ENCODE peak calls at places on chromosome 12, in nine cellular contexts. J is adrenal gland, N is ovary, E is stomach, X is IMR-90, W is uterus, U is transverse colon, M is K562, V is testis. G is an unnamed sample.

GRCh38 chr12:92582466-92582865 is 120.3 kb upstream of the PLEKHG7 start:
- DNase-seq in J (no peak), V (no peak), U (no peak), N (no peak), E (no peak), W (no peak), X (no peak), M (no peak), G (no peak)

GRCh38 chr12:115456946-115457689 is 773.1 kb upstream of the TBX3 start:
- DNase-seq in E (no peak), X (no peak), V (no peak), J (no peak), N (no peak), M (no peak), W (no peak), U (no peak), G (no peak)

GRCh38 chr12:2129076-2129475 is 76.3 kb downstream of the CACNA1C start:
- DNase-seq in J (peak; percentile 64), U (no peak), V (no peak), W (no peak), M (no peak), X (peak; percentile 75), E (no peak), N (no peak), G (no peak)

GRCh38 chr12:128815779-128816642 is 7.7 kb downstream of the SLC15A4 start:
- DNase-seq in W (no peak), M (no peak), U (no peak), E (no peak), X (no peak), J (no peak), N (no peak), V (no peak), G (no peak)

GRCh38 chr12:5123921-5124320 is 80.2 kb downstream of the KCNA5 start:
- DNase-seq in W (no peak), V (no peak), J (no peak), M (no peak), E (no peak), X (peak; percentile 72), N (no peak), U (no peak), G (no peak)

GRCh38 chr12:62532333-62532732 is 65.7 kb downstream of the MON2 start:
- DNase-seq in W (no peak), E (no peak), V (no peak), M (no peak), U (no peak), N (no peak), J (no peak), X (no peak), G (no peak)

GRCh38 chr12:123436017-123436964 is at the start of gene RILPL2:
- DNase-seq in M (peak; percentile 87), V (peak; percentile 87), X (peak; percentile 65), W (peak; percentile 89), E (peak; percentile 91), U (peak; percentile 92), J (peak; percentile 92), N (peak; percentile 90), G (peak; percentile 90)

GRCh38 chr12:109967383-109968031 is 28.7 kb downstream of the GIT2 start:
- DNase-seq in N (no peak), U (no peak), V (no peak), M (no peak), W (no peak), E (no peak), J (peak; percentile 18), X (no peak), G (no peak)

GRCh38 chr12:58030566-58031279 is 89.4 kb downstream of the ATP23 start:
- DNase-seq in N (no peak), M (no peak), W (no peak), U (no peak), E (no peak), V (no peak), X (peak; percentile 4), J (no peak), G (no peak)

GRCh38 chr12:4701383-4701782 is 18.8 kb upstream of the GALNT8 start:
- DNase-seq in E (no peak), M (no peak), U (no peak), W (peak; percentile 60), N (peak; percentile 19), J (no peak), X (peak; percentile 4), V (no peak), G (no peak)

GRCh38 chr12:78085562-78086182 is 255.0 kb downstream of the NAV3 start:
- DNase-seq in W (no peak), J (no peak), N (no peak), U (no peak), M (no peak), V (no peak), E (no peak), X (peak; percentile 74), G (no peak)
- H3K27ac ChIP-seq in W (no peak overlapping the region), J (no peak overlapping the region), N (no peak overlapping the region), U (no peak overlapping the region), M (no peak overlapping the region), V (no peak overlapping the region), E (no peak overlapping the region), X (no peak overlapping the region), G (no peak overlapping the region)

GRCh38 chr12:27905285-27906126 is 67.0 kb downstream of the PTHLH start:
- DNase-seq in E (no peak), V (no peak), X (no peak), W (no peak), U (no peak), M (no peak), N (no peak), J (no peak), G (no peak)

GRCh38 chr12:27901959-27902358 is 70.6 kb downstream of the PTHLH start:
- DNase-seq in X (peak; percentile 44), M (no peak), J (no peak), W (no peak), U (no peak), N (no peak), E (no peak), V (no peak), G (no peak)

GRCh38 chr12:27899151-27899661 is 73.3 kb downstream of the PTHLH start:
- DNase-seq in U (no peak), J (no peak), V (no peak), W (no peak), E (no peak), M (no peak), N (no peak), X (peak; percentile 100), G (no peak)

GRCh38 chr12:27900920-27901879 is 71.3 kb downstream of the PTHLH start:
- DNase-seq in X (no peak), W (no peak), U (no peak), N (no peak), J (no peak), M (no peak), V (no peak), E (no peak), G (no peak)

DNA sequence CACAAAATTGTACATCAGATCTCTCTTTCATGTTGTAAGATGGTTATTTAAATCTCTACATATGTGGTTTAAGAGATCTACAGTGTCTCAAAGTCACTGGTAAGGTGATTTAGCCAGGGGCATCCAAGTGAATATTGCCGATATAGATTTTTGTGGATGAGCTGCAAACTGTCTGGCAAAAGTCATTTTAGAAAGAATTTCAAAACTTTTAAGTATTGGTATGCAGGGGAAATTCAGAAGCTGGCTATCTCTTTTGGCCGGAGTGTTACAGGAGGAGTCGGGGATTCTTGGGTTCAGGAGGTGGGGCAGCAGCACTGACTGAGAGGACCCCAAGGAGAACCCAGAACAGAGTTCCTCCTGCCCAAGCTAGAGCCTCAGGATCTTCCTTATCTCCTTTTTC is 69.9 kb downstream of the PTHLH start:
- DNase-seq in J (no peak), W (no peak), M (no peak), X (no peak), N (no peak), U (no peak), V (no peak), E (no peak), G (no peak)
- TF ChIP-seq POLR2A in J (no peak), W (no peak), M (no peak), X (no peak), N (no peak), U (no peak), V (no peak), E (no peak), G (no peak)

DNA sequence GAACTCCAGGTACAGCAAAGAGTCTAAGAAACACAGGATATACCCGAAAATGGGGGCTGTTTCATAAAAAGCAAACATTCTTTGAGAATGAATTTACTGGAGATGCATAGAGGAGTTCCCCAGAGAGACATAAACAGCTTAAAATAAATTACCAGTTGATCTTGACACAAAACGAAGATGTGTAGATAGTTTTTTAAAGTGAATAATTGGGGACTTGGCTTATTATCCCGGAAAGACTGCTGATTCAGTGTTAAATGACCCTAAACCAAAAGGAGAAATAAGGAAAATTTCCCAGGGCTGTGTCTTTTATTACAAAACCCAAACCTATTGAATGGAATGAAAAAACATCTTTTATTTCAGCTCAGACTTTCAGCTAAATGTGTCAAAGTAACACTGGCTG is 1052.8 kb upstream of the TMEM132C start:
- DNase-seq in U (no peak), V (no peak), J (no peak), X (no peak), W (no peak), N (no peak), M (no peak), E (no peak), G (no peak)
- H3K27ac ChIP-seq in U (no peak overlapping the region), V (no peak overlapping the region), J (no peak overlapping the region), X (no peak overlapping the region), W (no peak overlapping the region), N (no peak overlapping the region), M (no peak overlapping the region), E (no peak overlapping the region), G (no peak overlapping the region)

GRCh38 chr12:89345830-89346740 is 6.2 kb downstream of the DUSP6 start:
- DNase-seq in M (peak; percentile 43), E (peak; percentile 34), U (peak; percentile 60), X (peak; percentile 64), N (no peak), W (peak; percentile 47), V (peak; percentile 39), J (peak; percentile 81), G (peak; percentile 80)

GRCh38 chr12:89345376-89345775 is 6.9 kb downstream of the DUSP6 start:
- DNase-seq in W (no peak), V (no peak), U (no peak), E (no peak), X (no peak), J (no peak), M (no peak), N (no peak), G (no peak)

GRCh38 chr12:89347325-89347829 is 4.9 kb downstream of the DUSP6 start:
- DNase-seq in E (no peak), U (no peak), J (no peak), N (no peak), X (no peak), V (no peak), W (no peak), M (no peak), G (no peak)

GRCh38 chr12:89344862-89345202 is 7.5 kb downstream of the DUSP6 start:
- DNase-seq in N (no peak), E (no peak), X (no peak), V (no peak), U (no peak), W (no peak), J (no peak), M (no peak), G (no peak)

DNA sequence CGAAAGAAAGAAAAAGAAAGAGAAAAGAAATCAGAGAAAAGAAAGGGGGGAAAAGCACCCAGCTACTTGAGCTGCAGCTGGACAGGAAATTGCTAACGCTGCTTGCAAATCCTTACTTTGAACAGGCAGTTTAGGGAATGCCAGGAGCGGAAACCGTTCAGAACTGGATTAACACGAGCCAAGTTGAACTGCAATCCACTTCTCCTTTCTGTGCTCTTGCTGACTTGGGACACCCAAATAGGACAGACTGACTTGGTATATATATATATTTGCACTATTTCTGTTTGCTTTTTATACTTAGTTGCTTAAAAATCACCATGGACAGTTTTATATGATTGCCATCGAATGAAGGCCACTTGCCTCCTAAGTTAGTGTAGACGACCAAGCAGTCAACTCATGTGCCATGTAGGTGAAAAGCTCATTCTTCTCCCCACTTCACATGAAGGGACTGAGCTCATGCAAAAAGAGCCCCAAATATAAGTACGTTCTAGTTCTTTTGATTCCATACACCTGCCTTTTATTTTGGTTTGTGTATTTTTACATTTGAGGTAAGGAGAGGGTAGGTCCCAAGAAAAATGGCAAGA is 5.5 kb downstream of the DUSP6 start:
- DNase-seq in W (peak; percentile 51), U (no peak), N (no peak), E (no peak), J (peak; percentile 75), X (peak; percentile 77), M (no peak), V (no peak), G (peak; percentile 64)
- TF ChIP-seq POLR2A in W (no peak), U (no peak), N (no peak), E (no peak), J (peak; percentile 4), X (peak; percentile 55), M (no peak), V (no peak), G (no peak)

G was measured in heart left ventricle.